ENCODE peak calls at places on chromosomes 4 and X, in nine cellular contexts. Q is GM12892; L is T-helper 1 cell; S is body of pancreas; D is activated CD8-positive, alpha-beta memory T cell treated with anti-CD3 and anti-CD28 coated beads for 4 hours; K is GOT3; I is cardiac muscle cell; G is endothelial cell; A is GM19239. F is an unnamed sample.

GRCh38 chrX:43876680-43877079 is 5.6 kb downstream of the MAOB start:
- DNase-seq in Q (no peak), L (no peak), S (no peak), D (no peak), K (no peak), I (no peak), G (no peak), A (no peak), F (no peak)

GRCh38 chrX:82676386-82676785 is 831.7 kb upstream of the POU3F4 start:
- DNase-seq in Q (no peak), L (no peak), S (no peak), D (no peak), K (no peak), I (no peak), G (no peak), A (no peak), F (no peak)

GRCh38 chr4:2648159-2648814 is 107.8 kb downstream of the TNIP2 start:
- DNase-seq in Q (no peak), L (no peak), S (no peak), D (no peak), K (no peak), I (no peak), G (no peak), A (no peak), F (no peak)

GRCh38 chr4:54384563-54384962 is 155.5 kb downstream of the PDGFRA start:
- DNase-seq in Q (no peak), L (no peak), S (peak), D (no peak), K (no peak), I (peak), G (peak), A (no peak), F (no peak)

GRCh38 chrX:54786972-54787371 is 11.1 kb downstream of the ITIH6 start:
- DNase-seq in Q (no peak), L (no peak), S (peak), D (no peak), K (no peak), I (no peak), G (no peak), A (no peak), F (no peak)

GRCh38 chrX:54825716-54826428 is 18.3 kb downstream of the MAGED2 start:
- DNase-seq in Q (no peak), L (no peak), S (no peak), D (no peak), K (no peak), I (no peak), G (no peak), A (no peak), F (no peak)

GRCh38 chr4:114364857-114365256 is 233.8 kb upstream of the UGT8 start:
- DNase-seq in Q (no peak), L (no peak), S (no peak), D (no peak), K (no peak), I (peak), G (no peak), A (no peak), F (no peak)

GRCh38 chrX:44480591-44480990 is 62.1 kb downstream of the FUNDC1 start:
- DNase-seq in Q (no peak), L (no peak), S (no peak), D (no peak), K (no peak), I (no peak), G (no peak), A (no peak), F (no peak)

GRCh38 chrX:35786271-35786670 is 11.9 kb upstream of the MAGEB16 start:
- DNase-seq in Q (no peak), L (no peak), S (no peak), D (no peak), K (no peak), I (no peak), G (no peak), A (no peak), F (no peak)

GRCh38 chr4:108601517-108601916 is 18.9 kb upstream of the RPL34 start:
- DNase-seq in Q (no peak), L (no peak), S (no peak), D (no peak), K (no peak), I (no peak), G (no peak), A (no peak), F (no peak)

GRCh38 chrX:70998402-70999027 is 67.6 kb upstream of the SLC7A3 start:
- DNase-seq in Q (no peak), L (no peak), S (no peak), D (no peak), K (no peak), I (peak), G (peak), A (no peak), F (no peak)

GRCh38 chr4:95693594-95693993 is 144.8 kb upstream of the UNC5C start:
- DNase-seq in Q (no peak), L (no peak), S (no peak), D (no peak), K (no peak), I (peak), G (no peak), A (no peak), F (no peak)

GRCh38 chrX:71911731-71912050 is 1.0 kb downstream of the NHSL2 start:
- DNase-seq in Q (no peak), L (no peak), S (peak), D (no peak), K (no peak), I (no peak), G (no peak), A (no peak), F (no peak)

GRCh38 chr4:36758312-36758690 is 476.9 kb downstream of the DTHD1 start:
- DNase-seq in Q (no peak), L (no peak), S (no peak), D (no peak), K (no peak), I (no peak), G (no peak), A (no peak), F (no peak)

GRCh38 chr4:150501983-150502382 is 80.0 kb upstream of the MAB21L2 start:
- DNase-seq in Q (no peak), L (no peak), S (no peak), D (no peak), K (no peak), I (no peak), G (no peak), A (no peak), F (no peak)

GRCh38 chr4:106041294-106042002 is 146.2 kb downstream of the NPNT start:
- DNase-seq in Q (no peak), L (no peak), S (no peak), D (no peak), K (no peak), I (no peak), G (no peak), A (no peak), F (no peak)

GRCh38 chrX:28659269-28659668 is 72.0 kb downstream of the IL1RAPL1 start:
- DNase-seq in Q (no peak), L (no peak), S (peak), D (no peak), K (no peak), I (no peak), G (peak), A (no peak), F (no peak)

GRCh38 chrX:318068-318738 is 393 bp downstream of the GTPBP6 start:
- DNase-seq in Q (peak), L (peak), S (peak), D (peak), K (no peak), I (peak), G (peak), A (no peak), F (peak)

GRCh38 chrX:11629593-11630211 is 36.0 kb downstream of the ARHGAP6 start:
- DNase-seq in Q (no peak), L (no peak), S (no peak), D (no peak), K (no peak), I (peak), G (no peak), A (no peak), F (no peak)

GRCh38 chrX:30275498-30275897 is 28.6 kb downstream of the MAGEB1 start:
- DNase-seq in Q (no peak), L (no peak), S (no peak), D (no peak), K (no peak), I (peak), G (no peak), A (no peak), F (no peak)

GRCh38 chr4:37648084-37648817 is 37.9 kb downstream of the RELL1 start:
- DNase-seq in Q (no peak), L (no peak), S (peak), D (no peak), K (peak), I (peak), G (no peak), A (no peak), F (no peak)

GRCh38 chr4:164997324-164997723 is 19.9 kb upstream of the TRIM61 start:
- DNase-seq in Q (no peak), L (no peak), S (no peak), D (no peak), K (no peak), I (no peak), G (no peak), A (no peak), F (no peak)

GRCh38 chr4:80195441-80196139 is 1.7 kb upstream of the PRDM8 start:
- DNase-seq in Q (no peak), L (no peak), S (no peak), D (no peak), K (no peak), I (no peak), G (no peak), A (no peak), F (no peak)

F was measured in central memory CD8-positive, alpha-beta T cell.